ENCODE peak calls at places on chromosomes 12 and 14, in five cellular contexts. M is cardiac muscle cell; N is uterus; G is cardiac fibroblast; S is CD8-positive, alpha-beta T cell. C is an unnamed sample.

GRCh38 chr14:103121846-103122577 is 1.2 kb upstream of the TNFAIP2 start:
- DNase-seq in M (peak; percentile 94), N (peak; percentile 94), G (peak; percentile 88), S (no peak), C (no peak)

GRCh38 chr12:52207895-52208294 is 16.1 kb upstream of the KRT80 start:
- DNase-seq in M (peak; percentile 76), N (no peak), G (peak; percentile 90), S (no peak), C (no peak)

GRCh38 chr14:26206640-26207039 is 391.2 kb downstream of the NOVA1 start:
- DNase-seq in M (no peak), N (no peak), G (no peak), S (no peak), C (no peak)

GRCh38 chr14:26370118-26370517 is 227.7 kb downstream of the NOVA1 start:
- DNase-seq in M (peak; percentile 66), N (no peak), G (no peak), S (no peak), C (no peak)

GRCh38 chr12:124385219-124385969 is 90.5 kb downstream of the RFLNA start:
- DNase-seq in M (peak; percentile 68), N (peak; percentile 68), G (peak; percentile 88), S (no peak), C (no peak)

GRCh38 chr12:2891240-2892053 is 756 bp downstream of the TULP3 start:
- DNase-seq in M (peak; percentile 71), N (peak; percentile 56), G (peak; percentile 68), S (no peak), C (no peak)

GRCh38 chr12:11684811-11685210 is 35.3 kb downstream of the ETV6 start:
- DNase-seq in M (no peak), N (no peak), G (no peak), S (no peak), C (no peak)

GRCh38 chr12:51147309-51147708 is 25.6 kb downstream of the TFCP2 start:
- DNase-seq in M (no peak), N (no peak), G (no peak), S (no peak), C (no peak)

GRCh38 chr12:185197-185955 is 28.6 kb downstream of the SLC6A12 start:
- DNase-seq in M (no peak), N (no peak), G (no peak), S (no peak), C (no peak)

GRCh38 chr14:61503167-61503801 is 181.9 kb downstream of the PRKCH start:
- DNase-seq in M (peak; percentile 81), N (no peak), G (no peak), S (peak; percentile 66), C (no peak)

GRCh38 chr12:120121766-120122293 is 5.3 kb upstream of the RAB35 start:
- DNase-seq in M (no peak), N (no peak), G (no peak), S (no peak), C (no peak)

GRCh38 chr12:122838841-122839240 is 3.6 kb downstream of the HIP1R start:
- DNase-seq in M (no peak), N (no peak), G (no peak), S (no peak), C (no peak)

GRCh38 chr12:9349888-9350885 is 142.0 kb upstream of the PZP start:
- DNase-seq in M (no peak), N (no peak), G (no peak), S (no peak), C (no peak)

GRCh38 chr12:1500095-1500801 is 94.1 kb downstream of the FBXL14 start:
- DNase-seq in M (peak; percentile 44), N (no peak), G (peak; percentile 91), S (no peak), C (no peak)

GRCh38 chr12:130955238-130955816 is 1.6 kb downstream of the ADGRD1 start:
- DNase-seq in M (no peak), N (peak; percentile 39), G (no peak), S (no peak), C (no peak)

GRCh38 chr14:51014086-51014485 is 69.8 kb upstream of the PYGL start:
- DNase-seq in M (peak; percentile 88), N (peak; percentile 58), G (peak; percentile 75), S (no peak), C (no peak)

GRCh38 chr12:34605510-34605887 is 583.2 kb downstream of the ALG10 start:
- DNase-seq in M (no peak), N (no peak), G (no peak), S (no peak), C (no peak)

GRCh38 chr14:78530078-78530477 is 359.9 kb downstream of the NRXN3 start:
- DNase-seq in M (peak; percentile 2), N (no peak), G (peak; percentile 11), S (no peak), C (no peak)

GRCh38 chr14:101019974-101020710 is 116.6 kb upstream of the RTL1 start:
- DNase-seq in M (no peak), N (peak; percentile 8), G (no peak), S (peak; percentile 7), C (no peak)

GRCh38 chr14:101017209-101017608 is 113.7 kb upstream of the RTL1 start:
- DNase-seq in M (peak; percentile 55), N (no peak), G (peak; percentile 6), S (no peak), C (no peak)

GRCh38 chr14:101019541-101019940 is 116.0 kb upstream of the RTL1 start:
- DNase-seq in M (no peak), N (no peak), G (no peak), S (no peak), C (no peak)

GRCh38 chr14:101018561-101019290 is 115.2 kb upstream of the RTL1 start:
- DNase-seq in M (no peak), N (no peak), G (no peak), S (no peak), C (no peak)

DNA sequence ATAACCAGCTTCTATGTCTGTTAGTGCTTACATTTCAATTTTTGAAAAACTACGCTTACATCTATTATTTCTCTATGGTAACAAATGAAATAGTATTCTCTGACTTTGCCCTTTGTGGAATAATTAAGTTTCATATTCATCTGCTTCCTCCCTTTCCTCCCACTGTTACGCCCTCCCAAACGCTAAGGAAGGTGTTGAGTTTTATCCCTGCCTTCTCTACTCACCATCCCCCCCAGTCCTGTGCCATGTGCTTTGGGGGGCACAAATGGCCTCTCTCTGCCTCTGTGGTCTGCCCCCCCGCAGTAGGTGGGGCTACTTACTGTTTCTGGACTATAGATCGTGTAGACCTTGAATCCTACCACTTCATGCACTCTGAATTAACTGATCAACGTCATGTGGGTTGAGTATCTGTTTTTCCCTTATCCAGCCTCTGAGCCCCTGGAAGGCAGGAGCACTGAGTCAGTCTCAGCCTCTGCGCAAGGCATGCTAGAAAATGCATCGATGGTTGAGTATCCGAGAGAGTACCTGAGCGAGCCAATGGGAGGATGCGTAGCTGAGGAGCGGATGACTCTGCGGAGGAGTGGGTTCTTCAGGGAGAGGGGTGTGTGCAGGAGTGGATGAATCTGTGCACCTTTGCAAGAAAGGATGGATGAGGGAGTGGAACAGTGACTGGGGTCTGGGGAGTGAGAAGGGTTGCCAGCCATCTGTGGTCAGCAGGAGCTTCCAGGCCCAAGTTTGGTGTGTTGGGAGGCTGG is 114.5 kb upstream of the RTL1 start:
- DNase-seq in M (no peak), N (no peak), G (no peak), S (no peak), C (no peak)
- TF ChIP-seq CTCF in M (no peak), N (no peak), G (no peak), S (no peak), C (no peak)

GRCh38 chr12:7061138-7061537 is 620 bp downstream of the C1S start:
- DNase-seq in M (no peak), N (peak; percentile 36), G (no peak), S (no peak), C (no peak)

GRCh38 chr12:7058850-7059249 is 1.7 kb upstream of the C1S start:
- DNase-seq in M (no peak), N (no peak), G (no peak), S (no peak), C (no peak)

GRCh38 chr12:7061596-7061995 is 1.1 kb downstream of the C1S start:
- DNase-seq in M (no peak), N (no peak), G (no peak), S (no peak), C (no peak)

GRCh38 chr12:7059780-7060179 is 738 bp upstream of the C1S start:
- DNase-seq in M (no peak), N (no peak), G (no peak), S (no peak), C (no peak)

GRCh38 chr12:7060353-7060954 is at the start of gene C1S:
- DNase-seq in M (peak; percentile 99), N (peak; percentile 83), G (peak; percentile 98), S (no peak), C (no peak)
- TF ChIP-seq CTCF in M (peak; percentile 95), N (peak; percentile 96), G (peak; percentile 83), S (no peak), C (peak; percentile 69)

DNA sequence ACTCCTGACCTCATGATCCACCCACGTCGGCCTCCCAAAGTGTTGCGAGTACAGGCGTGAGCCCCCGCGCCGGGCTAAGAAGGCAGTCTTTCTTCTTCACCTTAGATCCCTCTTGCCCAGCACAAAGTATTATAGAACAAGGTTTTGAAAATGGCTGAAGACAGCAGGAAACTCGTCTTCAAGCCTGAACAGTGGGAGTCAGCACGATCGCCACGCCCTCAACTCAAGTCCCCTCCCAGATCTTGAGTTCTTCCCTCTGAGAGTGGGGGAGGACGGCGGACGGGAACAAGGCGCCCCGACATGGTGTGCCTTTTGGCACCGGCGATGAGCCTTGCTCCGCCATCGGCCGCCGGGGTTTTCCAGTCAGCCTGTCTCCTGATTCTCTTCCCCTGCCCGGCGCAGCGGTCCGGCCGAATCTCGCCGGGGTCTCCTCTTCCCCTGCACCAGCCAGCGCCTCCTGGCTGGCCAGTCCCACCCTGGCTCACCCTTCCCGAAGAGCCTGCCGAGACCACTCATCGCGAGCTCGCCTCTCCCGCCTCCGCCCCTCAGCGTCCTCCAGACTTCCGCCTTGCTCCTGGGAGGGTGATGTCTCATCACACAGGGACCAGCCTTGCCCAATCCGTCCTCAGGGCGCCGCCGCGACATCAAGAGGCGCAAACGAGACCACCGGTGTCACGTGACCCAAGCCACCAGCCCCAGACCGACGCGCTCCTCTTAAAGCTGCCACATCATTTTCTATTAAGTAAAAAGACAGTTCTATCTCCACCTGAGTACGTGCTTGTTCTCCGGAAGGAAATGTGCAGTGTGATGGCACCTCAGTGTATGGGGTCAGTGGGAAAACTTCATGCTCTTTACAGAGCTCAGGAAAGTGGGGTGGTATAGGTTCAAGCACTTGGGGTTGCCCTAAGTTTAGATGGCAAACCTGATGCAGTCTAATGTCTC is at the start of gene CHMP4A:
- DNase-seq in M (peak; percentile 99), N (peak; percentile 95), G (peak; percentile 99), S (peak; percentile 97), C (peak; percentile 94)
- TF ChIP-seq CTCF in M (peak; percentile 19), N (peak; percentile 9), G (peak; percentile 22), S (no peak), C (no peak)

DNA sequence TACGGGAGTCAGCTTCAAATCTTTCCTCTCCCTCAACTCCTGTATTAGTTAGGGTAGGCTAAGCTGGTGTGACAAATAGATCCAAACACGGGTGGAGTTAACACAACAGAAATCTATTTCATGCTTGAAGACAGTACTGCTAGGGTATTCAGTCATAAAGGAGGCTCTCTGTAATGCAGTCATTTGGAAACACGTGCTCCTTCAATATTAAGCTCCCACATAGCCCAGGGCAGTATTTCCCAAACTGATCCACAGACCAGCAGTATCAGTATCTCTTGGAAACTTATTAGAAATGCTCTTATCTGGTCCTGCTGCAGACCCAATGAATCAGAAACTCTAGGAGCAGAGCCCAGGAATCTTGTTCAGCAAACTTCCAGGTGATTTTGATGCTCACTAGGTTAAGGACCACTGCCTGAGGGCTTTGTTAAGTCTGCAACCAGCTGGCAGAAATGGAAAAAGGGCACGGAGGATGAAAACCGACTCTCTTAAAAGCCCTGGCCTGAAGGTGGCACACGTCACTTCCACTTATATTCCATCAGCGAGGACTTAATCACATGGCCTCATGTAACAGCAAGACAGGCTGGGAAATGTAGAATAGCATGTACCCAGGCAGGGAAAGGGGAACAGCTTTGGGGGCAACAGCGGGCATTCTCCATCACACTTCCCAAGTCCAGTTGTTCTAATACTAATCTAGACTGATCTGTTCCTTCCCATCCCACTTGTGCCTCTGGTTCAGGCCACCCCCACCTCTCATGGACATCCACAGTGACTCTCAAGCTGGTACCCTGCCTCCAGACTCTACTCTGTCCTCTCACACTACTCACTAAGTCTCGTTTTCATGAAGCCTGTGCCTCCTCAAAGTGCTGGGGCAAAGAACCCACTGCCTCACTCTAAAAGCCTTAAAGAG is 38.2 kb upstream of the RIC8B start:
- DNase-seq in M (no peak), N (no peak), G (peak; percentile 7), S (no peak), C (no peak)
- TF ChIP-seq CTCF in M (no peak), N (no peak), G (no peak), S (no peak), C (no peak)

C was measured in D721Med.